ENCODE peak calls at places on chromosomes 7 and 10, in seven cellular contexts. One of them, this sample, is unnamed.
A peak's percentile ranks its signal among the peaks of the same experiment; 100 is the strongest.

GRCh38 chr10:132637477-132638129 is 100.0 kb downstream of the INPP5A start:
- DNase-seq in OCI-LY7: peak; percentile 69
- DNase-seq in GM23338: peak; percentile 80
- DNase-seq in Panc1: peak; percentile 56
- DNase-seq in MM.1S: peak; percentile 31
- DNase-seq in mammary epithelial cell: peak; percentile 26
- DNase-seq in fibroblast of lung: peak; percentile 56
- DNase-seq in this sample: no peak

GRCh38 chr7:30207376-30207775 is 72.6 kb downstream of the MTURN start:
- DNase-seq in OCI-LY7: no peak
- DNase-seq in GM23338: no peak
- DNase-seq in Panc1: no peak
- DNase-seq in MM.1S: no peak
- DNase-seq in mammary epithelial cell: no peak
- DNase-seq in fibroblast of lung: no peak
- DNase-seq in this sample: no peak

GRCh38 chr7:93958651-93959050 is 37.1 kb downstream of the GNG11 start:
- DNase-seq in OCI-LY7: no peak
- DNase-seq in GM23338: no peak
- DNase-seq in Panc1: no peak
- DNase-seq in MM.1S: no peak
- DNase-seq in mammary epithelial cell: no peak
- DNase-seq in fibroblast of lung: no peak
- DNase-seq in this sample: no peak

GRCh38 chr10:103915794-103916193 is 2.2 kb downstream of the STN1 start:
- DNase-seq in OCI-LY7: no peak
- DNase-seq in GM23338: no peak
- DNase-seq in Panc1: no peak
- DNase-seq in MM.1S: no peak
- DNase-seq in mammary epithelial cell: no peak
- DNase-seq in fibroblast of lung: peak; percentile 29
- DNase-seq in this sample: peak; percentile 32

GRCh38 chr10:24463683-24464426 is 254.9 kb downstream of the KIAA1217 start:
- DNase-seq in OCI-LY7: no peak
- DNase-seq in GM23338: no peak
- DNase-seq in Panc1: peak; percentile 87
- DNase-seq in MM.1S: peak; percentile 68
- DNase-seq in mammary epithelial cell: peak; percentile 97
- DNase-seq in fibroblast of lung: peak; percentile 97
- DNase-seq in this sample: peak; percentile 34

GRCh38 chr7:7979556-7979955 is 11.0 kb downstream of the GLCCI1 start:
- DNase-seq in OCI-LY7: no peak
- DNase-seq in GM23338: no peak
- DNase-seq in Panc1: no peak
- DNase-seq in MM.1S: no peak
- DNase-seq in mammary epithelial cell: no peak
- DNase-seq in fibroblast of lung: no peak
- DNase-seq in this sample: no peak

GRCh38 chr10:69459101-69459805 is 8.0 kb downstream of the TSPAN15 start:
- DNase-seq in OCI-LY7: no peak
- DNase-seq in GM23338: no peak
- DNase-seq in Panc1: no peak
- DNase-seq in MM.1S: no peak
- DNase-seq in mammary epithelial cell: no peak
- DNase-seq in fibroblast of lung: no peak
- DNase-seq in this sample: no peak

GRCh38 chr10:5095687-5096086 is 1.5 kb downstream of the AKR1C3 start:
- DNase-seq in OCI-LY7: no peak
- DNase-seq in GM23338: no peak
- DNase-seq in Panc1: no peak
- DNase-seq in MM.1S: no peak
- DNase-seq in mammary epithelial cell: no peak
- DNase-seq in fibroblast of lung: no peak
- DNase-seq in this sample: no peak

DNA sequence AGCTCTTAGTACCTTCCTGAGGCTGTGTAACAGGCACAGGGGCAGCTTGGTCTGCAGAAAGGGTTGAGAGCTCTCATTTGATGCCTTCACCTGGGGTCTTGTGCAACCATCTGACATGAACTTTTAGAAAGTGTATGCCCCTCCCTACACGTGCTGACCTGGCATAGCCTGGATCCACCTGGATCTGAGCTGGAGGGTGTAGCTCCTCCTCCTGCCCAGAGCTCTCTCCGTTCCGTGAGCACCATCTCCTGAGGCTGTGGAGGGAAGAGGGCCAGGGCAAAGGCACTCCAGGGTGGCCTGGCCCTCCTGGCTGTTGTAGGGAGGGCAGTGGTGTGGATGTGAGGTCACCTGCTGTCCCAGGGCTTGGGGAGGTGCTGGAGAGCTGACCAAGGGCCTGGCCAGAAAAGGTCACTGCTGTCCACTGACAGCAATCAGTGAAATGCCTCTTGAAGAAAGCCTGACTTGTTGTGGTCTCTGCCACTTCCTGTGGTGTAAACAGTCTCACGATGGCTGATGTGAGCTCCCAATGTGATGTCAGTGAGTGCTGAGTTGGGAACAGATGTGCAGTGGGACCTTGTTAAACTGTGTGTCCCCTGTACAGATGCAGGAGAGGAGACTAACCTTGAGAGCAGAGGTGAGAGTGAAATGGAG is 23.0 kb downstream of the AMZ1 start:
- DNase-seq in OCI-LY7: peak; percentile 80
- DNase-seq in GM23338: no peak
- DNase-seq in Panc1: no peak
- DNase-seq in MM.1S: peak; percentile 89
- DNase-seq in mammary epithelial cell: no peak
- DNase-seq in fibroblast of lung: no peak
- DNase-seq in this sample: peak; percentile 70
- H3K4me3 ChIP-seq in OCI-LY7: peak overlapping the region; percentile 64
- H3K4me3 ChIP-seq in GM23338: no peak overlapping the region
- H3K4me3 ChIP-seq in Panc1: no peak overlapping the region
- H3K4me3 ChIP-seq in MM.1S: peak overlapping the region; percentile 64
- H3K4me3 ChIP-seq in mammary epithelial cell: no peak overlapping the region
- H3K4me3 ChIP-seq in fibroblast of lung: no peak overlapping the region
- H3K4me3 ChIP-seq in this sample: no peak overlapping the region

GRCh38 chr10:248307-248706 is 113.1 kb downstream of the ZMYND11 start:
- DNase-seq in OCI-LY7: no peak
- DNase-seq in GM23338: no peak
- DNase-seq in Panc1: no peak
- DNase-seq in MM.1S: no peak
- DNase-seq in mammary epithelial cell: no peak
- DNase-seq in fibroblast of lung: peak; percentile 78
- DNase-seq in this sample: no peak
- H3K36me3 ChIP-seq in OCI-LY7: no peaks in the 10 kb centered on the region
- H3K36me3 ChIP-seq in GM23338: peaks cover 16% of the 10 kb centered on the region
- H3K36me3 ChIP-seq in Panc1: peaks cover 5% of the 10 kb centered on the region
- H3K36me3 ChIP-seq in MM.1S: peaks cover 3% of the 10 kb centered on the region
- H3K36me3 ChIP-seq in mammary epithelial cell: peaks cover 23% of the 10 kb centered on the region
- H3K36me3 ChIP-seq in fibroblast of lung: peaks cover 17% of the 10 kb centered on the region
- H3K36me3 ChIP-seq in this sample: peaks cover 41% of the 10 kb centered on the region

GRCh38 chr7:150516956-150517355 is 2.3 kb downstream of the GIMAP7 start:
- DNase-seq in OCI-LY7: no peak
- DNase-seq in GM23338: no peak
- DNase-seq in Panc1: no peak
- DNase-seq in MM.1S: no peak
- DNase-seq in mammary epithelial cell: no peak
- DNase-seq in fibroblast of lung: no peak
- DNase-seq in this sample: no peak

GRCh38 chr7:150519310-150519709 is 4.6 kb downstream of the GIMAP7 start:
- DNase-seq in OCI-LY7: no peak
- DNase-seq in GM23338: no peak
- DNase-seq in Panc1: no peak
- DNase-seq in MM.1S: no peak
- DNase-seq in mammary epithelial cell: no peak
- DNase-seq in fibroblast of lung: no peak
- DNase-seq in this sample: no peak

GRCh38 chr7:150515752-150516151 is 1.1 kb downstream of the GIMAP7 start:
- DNase-seq in OCI-LY7: no peak
- DNase-seq in GM23338: no peak
- DNase-seq in Panc1: no peak
- DNase-seq in MM.1S: no peak
- DNase-seq in mammary epithelial cell: no peak
- DNase-seq in fibroblast of lung: no peak
- DNase-seq in this sample: no peak

GRCh38 chr7:150524018-150524417 is 9.3 kb downstream of the GIMAP7 start:
- DNase-seq in OCI-LY7: no peak
- DNase-seq in GM23338: peak; percentile 8
- DNase-seq in Panc1: no peak
- DNase-seq in MM.1S: no peak
- DNase-seq in mammary epithelial cell: no peak
- DNase-seq in fibroblast of lung: no peak
- DNase-seq in this sample: no peak

DNA sequence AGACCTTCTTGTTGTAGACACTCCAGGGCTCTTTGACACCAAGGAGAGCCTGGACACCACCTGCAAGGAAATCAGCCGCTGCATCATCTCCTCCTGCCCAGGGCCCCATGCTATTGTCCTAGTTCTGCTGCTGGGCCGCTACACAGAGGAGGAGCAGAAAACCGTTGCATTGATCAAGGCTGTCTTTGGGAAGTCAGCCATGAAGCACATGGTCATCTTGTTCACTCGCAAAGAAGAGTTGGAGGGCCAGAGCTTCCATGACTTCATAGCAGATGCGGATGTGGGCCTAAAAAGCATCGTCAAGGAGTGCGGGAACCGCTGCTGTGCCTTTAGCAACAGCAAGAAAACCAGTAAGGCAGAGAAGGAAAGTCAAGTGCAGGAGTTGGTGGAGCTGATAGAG is 5.5 kb downstream of the GIMAP7 start:
- DNase-seq in OCI-LY7: no peak
- DNase-seq in GM23338: no peak
- DNase-seq in Panc1: no peak
- DNase-seq in MM.1S: no peak
- DNase-seq in mammary epithelial cell: no peak
- DNase-seq in fibroblast of lung: no peak
- DNase-seq in this sample: no peak
- H3K4me3 ChIP-seq in OCI-LY7: no peak overlapping the region
- H3K4me3 ChIP-seq in GM23338: no peak overlapping the region
- H3K4me3 ChIP-seq in Panc1: no peak overlapping the region
- H3K4me3 ChIP-seq in MM.1S: no peak overlapping the region
- H3K4me3 ChIP-seq in mammary epithelial cell: no peak overlapping the region
- H3K4me3 ChIP-seq in fibroblast of lung: no peak overlapping the region
- H3K4me3 ChIP-seq in this sample: peak overlapping the region; percentile 61

GRCh38 chr10:128070161-128070560 is 56.1 kb downstream of the MKI67 start:
- DNase-seq in OCI-LY7: no peak
- DNase-seq in GM23338: no peak
- DNase-seq in Panc1: no peak
- DNase-seq in MM.1S: no peak
- DNase-seq in mammary epithelial cell: no peak
- DNase-seq in fibroblast of lung: no peak
- DNase-seq in this sample: no peak
- H3K36me3 ChIP-seq in OCI-LY7: peaks cover 29% of the 10 kb centered on the region
- H3K36me3 ChIP-seq in GM23338: no peaks in the 10 kb centered on the region
- H3K36me3 ChIP-seq in Panc1: no peaks in the 10 kb centered on the region
- H3K36me3 ChIP-seq in MM.1S: no peaks in the 10 kb centered on the region
- H3K36me3 ChIP-seq in mammary epithelial cell: peaks cover 66% of the 10 kb centered on the region
- H3K36me3 ChIP-seq in fibroblast of lung: no peaks in the 10 kb centered on the region
- H3K36me3 ChIP-seq in this sample: peaks cover 79% of the 10 kb centered on the region

GRCh38 chr10:14573666-14574261 is 200.9 kb downstream of the FAM107B start:
- DNase-seq in OCI-LY7: no peak
- DNase-seq in GM23338: no peak
- DNase-seq in Panc1: peak; percentile 86
- DNase-seq in MM.1S: no peak
- DNase-seq in mammary epithelial cell: peak; percentile 46
- DNase-seq in fibroblast of lung: peak; percentile 27
- DNase-seq in this sample: peak; percentile 35
- H3K4me3 ChIP-seq in OCI-LY7: no peak overlapping the region
- H3K4me3 ChIP-seq in GM23338: no peak overlapping the region
- H3K4me3 ChIP-seq in Panc1: no peak overlapping the region
- H3K4me3 ChIP-seq in MM.1S: no peak overlapping the region
- H3K4me3 ChIP-seq in mammary epithelial cell: no peak overlapping the region
- H3K4me3 ChIP-seq in fibroblast of lung: no peak overlapping the region
- H3K4me3 ChIP-seq in this sample: no peak overlapping the region

GRCh38 chr10:42769173-42769572 is 13.4 kb upstream of the BMS1 start:
- DNase-seq in OCI-LY7: no peak
- DNase-seq in GM23338: no peak
- DNase-seq in Panc1: no peak
- DNase-seq in MM.1S: no peak
- DNase-seq in mammary epithelial cell: no peak
- DNase-seq in fibroblast of lung: no peak
- DNase-seq in this sample: no peak
- H3K36me3 ChIP-seq in OCI-LY7: no peaks in the 10 kb centered on the region
- H3K36me3 ChIP-seq in GM23338: no peaks in the 10 kb centered on the region
- H3K36me3 ChIP-seq in Panc1: no peaks in the 10 kb centered on the region
- H3K36me3 ChIP-seq in MM.1S: no peaks in the 10 kb centered on the region
- H3K36me3 ChIP-seq in mammary epithelial cell: no peaks in the 10 kb centered on the region
- H3K36me3 ChIP-seq in fibroblast of lung: no peaks in the 10 kb centered on the region
- H3K36me3 ChIP-seq in this sample: no peaks in the 10 kb centered on the region

GRCh38 chr7:11082121-11082520 is 108.4 kb downstream of the PHF14 start:
- DNase-seq in OCI-LY7: no peak
- DNase-seq in GM23338: no peak
- DNase-seq in Panc1: no peak
- DNase-seq in MM.1S: no peak
- DNase-seq in mammary epithelial cell: no peak
- DNase-seq in fibroblast of lung: no peak
- DNase-seq in this sample: no peak
- H3K4me3 ChIP-seq in OCI-LY7: no peak overlapping the region
- H3K4me3 ChIP-seq in GM23338: no peak overlapping the region
- H3K4me3 ChIP-seq in Panc1: no peak overlapping the region
- H3K4me3 ChIP-seq in MM.1S: no peak overlapping the region
- H3K4me3 ChIP-seq in mammary epithelial cell: no peak overlapping the region
- H3K4me3 ChIP-seq in fibroblast of lung: no peak overlapping the region
- H3K4me3 ChIP-seq in this sample: no peak overlapping the region

GRCh38 chr7:891291-891690 is 14.9 kb downstream of the GET4 start:
- DNase-seq in OCI-LY7: no peak
- DNase-seq in GM23338: no peak
- DNase-seq in Panc1: no peak
- DNase-seq in MM.1S: no peak
- DNase-seq in mammary epithelial cell: no peak
- DNase-seq in fibroblast of lung: no peak
- DNase-seq in this sample: no peak
- H3K36me3 ChIP-seq in OCI-LY7: peaks cover 94% of the 10 kb centered on the region
- H3K36me3 ChIP-seq in GM23338: peaks cover 6% of the 10 kb centered on the region
- H3K36me3 ChIP-seq in Panc1: peaks cover 3% of the 10 kb centered on the region
- H3K36me3 ChIP-seq in MM.1S: peaks cover 22% of the 10 kb centered on the region
- H3K36me3 ChIP-seq in mammary epithelial cell: no peaks in the 10 kb centered on the region
- H3K36me3 ChIP-seq in fibroblast of lung: peaks cover 41% of the 10 kb centered on the region
- H3K36me3 ChIP-seq in this sample: peaks cover 73% of the 10 kb centered on the region

DNA sequence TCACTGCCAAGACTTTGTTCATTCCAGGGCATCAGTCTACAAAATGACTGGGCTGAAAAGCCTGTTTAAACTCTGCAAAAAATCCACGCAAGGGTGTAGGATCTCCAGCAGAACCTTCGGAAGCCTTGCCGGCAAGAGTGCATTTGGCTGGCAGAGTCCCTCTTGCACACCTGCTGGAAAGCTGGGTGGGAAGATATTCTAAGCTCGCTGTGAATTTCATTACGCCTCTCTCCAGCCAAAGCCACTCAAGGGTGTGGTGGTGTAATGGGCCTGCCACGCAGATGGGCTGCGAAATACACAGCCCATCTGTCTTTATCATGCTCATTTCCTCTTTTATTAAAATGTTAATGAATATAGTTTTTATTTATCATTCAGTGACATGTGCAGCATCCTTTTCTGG is 671.9 kb upstream of the FOXK1 start:
- DNase-seq in OCI-LY7: no peak
- DNase-seq in GM23338: no peak
- DNase-seq in Panc1: no peak
- DNase-seq in MM.1S: no peak
- DNase-seq in mammary epithelial cell: no peak
- DNase-seq in fibroblast of lung: no peak
- DNase-seq in this sample: no peak
- H3K4me3 ChIP-seq in OCI-LY7: no peak overlapping the region
- H3K4me3 ChIP-seq in GM23338: no peak overlapping the region
- H3K4me3 ChIP-seq in Panc1: no peak overlapping the region
- H3K4me3 ChIP-seq in MM.1S: no peak overlapping the region
- H3K4me3 ChIP-seq in mammary epithelial cell: no peak overlapping the region
- H3K4me3 ChIP-seq in fibroblast of lung: no peak overlapping the region
- H3K4me3 ChIP-seq in this sample: no peak overlapping the region

This sample was measured in CD4-positive, alpha-beta memory T cell.